ENCODE peak calls at places on chromosomes 3 and 15, in nine cellular contexts. J is posterior vena cava; U is ovary; X is fibroblast of pulmonary artery; Z is amniotic stem cell; W is GM20000; B is iPS-NIHi11; M is effector memory CD8-positive, alpha-beta T cell; G is GM13976. A is an unnamed sample.

GRCh38 chr15:48373855-48374421 is 42.7 kb downstream of the DUT start:
- DNase-seq in W (no peak), Z (peak; percentile 51), G (no peak), U (no peak), B (no peak), X (peak; percentile 89), J (peak; percentile 85), M (no peak), A (no peak)

GRCh38 chr3:53068176-53068575 is 22.3 kb upstream of the SFMBT1 start:
- DNase-seq in Z (no peak), M (no peak), J (peak; percentile 49), B (no peak), W (no peak), U (no peak), G (no peak), X (no peak), A (no peak)

GRCh38 chr3:17424137-17424536 is 318.3 kb downstream of the TBC1D5 start:
- DNase-seq in M (no peak), B (no peak), U (no peak), Z (no peak), X (no peak), G (no peak), J (no peak), W (no peak), A (no peak)

GRCh38 chr15:61200626-61201025 is 28.5 kb downstream of the RORA start:
- DNase-seq in G (no peak), Z (no peak), J (no peak), W (no peak), U (no peak), M (no peak), B (no peak), X (no peak), A (no peak)

GRCh38 chr3:15428539-15428938 is 1.1 kb downstream of the EAF1 start:
- DNase-seq in U (no peak), Z (no peak), G (no peak), J (no peak), M (peak; percentile 14), B (no peak), X (peak; percentile 62), W (no peak), A (peak; percentile 61)

GRCh38 chr15:88246666-88247446 is 9.7 kb downstream of the NTRK3 start:
- DNase-seq in M (peak; percentile 65), B (peak; percentile 86), J (peak; percentile 94), X (peak; percentile 76), Z (peak; percentile 3), G (peak; percentile 85), U (peak; percentile 81), W (peak; percentile 83), A (peak; percentile 36)

GRCh38 chr3:25594007-25594502 is 70.7 kb downstream of the TOP2B start:
- DNase-seq in X (peak; percentile 87), Z (peak; percentile 48), W (no peak), M (peak; percentile 29), J (no peak), G (no peak), U (no peak), B (peak; percentile 31), A (peak; percentile 65)

GRCh38 chr3:73550011-73550410 is 74.7 kb downstream of the PDZRN3 start:
- DNase-seq in W (no peak), Z (no peak), B (no peak), M (no peak), G (no peak), U (no peak), J (no peak), X (no peak), A (no peak)

GRCh38 chr3:4828279-4829030 is 150.8 kb upstream of the BHLHE40 start:
- DNase-seq in W (peak; percentile 1), M (no peak), Z (no peak), G (no peak), U (no peak), J (peak; percentile 85), B (no peak), X (peak; percentile 86), A (peak; percentile 2)

GRCh38 chr3:9158865-9159630 is 90.4 kb downstream of the SRGAP3 start:
- DNase-seq in G (no peak), J (no peak), B (no peak), M (no peak), W (no peak), Z (no peak), U (no peak), X (no peak), A (no peak)

GRCh38 chr3:165815682-165816081 is 21.5 kb downstream of the BCHE start:
- DNase-seq in X (no peak), B (no peak), J (no peak), W (no peak), U (no peak), M (no peak), G (no peak), Z (no peak), A (no peak)

GRCh38 chr3:25830373-25831305 is 40.7 kb downstream of the OXSM start:
- DNase-seq in J (no peak), G (no peak), B (no peak), U (no peak), M (no peak), W (no peak), X (no peak), Z (no peak), A (no peak)

GRCh38 chr15:85753261-85753660 is 41.5 kb downstream of the KLHL25 start:
- DNase-seq in W (no peak), G (no peak), U (peak; percentile 9), M (no peak), X (no peak), J (no peak), Z (no peak), B (no peak), A (no peak)

GRCh38 chr3:73762855-73763254 is 138.1 kb upstream of the PDZRN3 start:
- DNase-seq in B (peak; percentile 65), W (no peak), G (no peak), J (no peak), U (no peak), M (no peak), Z (no peak), X (no peak), A (no peak)

GRCh38 chr15:67084561-67084960 is 19.2 kb downstream of the SMAD3 start:
- DNase-seq in B (no peak), U (no peak), G (no peak), M (no peak), Z (no peak), J (no peak), W (no peak), X (no peak), A (no peak)

GRCh38 chr15:80498652-80499051 is 94.5 kb downstream of the ARNT2 start:
- DNase-seq in W (no peak), J (no peak), B (no peak), M (no peak), X (no peak), Z (no peak), U (no peak), G (no peak), A (no peak)

GRCh38 chr3:187922704-187923393 is 177.6 kb upstream of the BCL6 start:
- DNase-seq in B (no peak), Z (no peak), J (no peak), M (no peak), U (no peak), G (no peak), W (no peak), X (peak; percentile 11), A (peak; percentile 39)

A was measured in HS-5.